ENCODE peak calls at places on chromosomes 5 and 9, in four cellular contexts. W, U, B and Q are unnamed samples.

GRCh38 chr5:92559743-92560142 is 1021.3 kb downstream of the NR2F1-AS1 start:
- DNase-seq in B (peak), U (no peak), W (no peak), Q (peak)

GRCh38 chr5:177307544-177308363 is 3.9 kb downstream of the MXD3 start:
- DNase-seq in W (no peak), B (no peak), U (no peak), Q (no peak)

GRCh38 chr9:94997727-94998126 is 271.2 kb downstream of the AOPEP start:
- DNase-seq in U (no peak), B (no peak), W (no peak), Q (no peak)

GRCh38 chr9:89821081-89821480 is 216.3 kb downstream of the GADD45G start:
- DNase-seq in U (no peak), W (no peak), B (peak), Q (no peak)

GRCh38 chr5:32462618-32463017 is 18.1 kb upstream of the ZFR start:
- DNase-seq in W (peak), U (no peak), B (peak), Q (no peak)

GRCh38 chr5:155260798-155261197 is 247.2 kb downstream of the KIF4B start:
- DNase-seq in B (no peak), U (no peak), W (no peak), Q (no peak)

GRCh38 chr5:17216974-17217325 is 481 bp upstream of the BASP1 start:
- DNase-seq in W (no peak), U (peak), B (peak), Q (no peak)

GRCh38 chr5:131264453-131265200 is 774 bp downstream of the CDC42SE2 start:
- DNase-seq in U (no peak), B (peak), W (peak), Q (no peak)

GRCh38 chr5:123937230-123937629 is 425.3 kb downstream of the CSNK1G3 start:
- DNase-seq in U (no peak), W (peak), B (peak), Q (no peak)

GRCh38 chr9:70137577-70137976 is 93.9 kb downstream of the MAMDC2 start:
- DNase-seq in U (no peak), W (no peak), B (no peak), Q (no peak)

GRCh38 chr9:93123561-93124283 is 10.3 kb downstream of the NINJ1 start:
- DNase-seq in B (no peak), U (no peak), W (no peak), Q (no peak)

GRCh38 chr5:135130526-135131215 is 96.6 kb upstream of the PITX1 start:
- DNase-seq in U (no peak), W (no peak), B (no peak), Q (no peak)

GRCh38 chr9:110807956-110808598 is 139.5 kb downstream of the MUSK start:
- DNase-seq in B (no peak), W (no peak), U (no peak), Q (no peak)

GRCh38 chr5:114726126-114726525 is 364.3 kb downstream of the KCNN2 start:
- DNase-seq in U (no peak), B (peak), W (no peak), Q (no peak)

GRCh38 chr9:126886194-126886830 is 25.9 kb downstream of the ZBTB34 start:
- DNase-seq in U (no peak), W (no peak), B (no peak), Q (no peak)

GRCh38 chr5:67244345-67244793 is 47.8 kb upstream of the CD180 start:
- DNase-seq in U (no peak), B (no peak), W (no peak), Q (no peak)

GRCh38 chr5:10374032-10374431 is 20.5 kb downstream of the MARCHF6 start:
- DNase-seq in W (no peak), B (no peak), U (no peak), Q (peak)

GRCh38 chr9:127418037-127418471 is 6.1 kb upstream of the ZNF79 start:
- DNase-seq in B (no peak), U (no peak), W (no peak), Q (no peak)

GRCh38 chr9:123131258-123131657 is 97.8 kb downstream of the GPR21 start:
- DNase-seq in W (no peak), U (no peak), B (peak), Q (peak)

GRCh38 chr9:125446581-125447094 is 185.0 kb downstream of the GAPVD1 start:
- DNase-seq in B (no peak), U (peak), W (no peak), Q (no peak)

GRCh38 chr5:150904479-150905311 is at the start of gene ZNF300:
- DNase-seq in U (peak), B (peak), W (peak), Q (peak)

GRCh38 chr9:126974604-126975003 is 60.0 kb downstream of the RALGPS1 start:
- DNase-seq in W (no peak), U (no peak), B (no peak), Q (no peak)

GRCh38 chr9:36127652-36128244 is 8.8 kb upstream of the GLIPR2 start:
- DNase-seq in B (no peak), U (no peak), W (no peak), Q (no peak)

GRCh38 chr5:174511711-174512253 is 212.6 kb upstream of the MSX2 start:
- DNase-seq in W (no peak), U (no peak), B (no peak), Q (no peak)

GRCh38 chr9:125902865-125903512 is 155.8 kb downstream of the PBX3 start:
- DNase-seq in B (no peak), U (no peak), W (no peak), Q (no peak)

GRCh38 chr5:147763791-147764525 is 18.6 kb downstream of the JAKMIP2 start:
- DNase-seq in B (peak), W (no peak), U (no peak), Q (peak)

GRCh38 chr9:126705311-126705766 is 91.6 kb downstream of the LMX1B start:
- DNase-seq in U (peak), W (peak), B (peak), Q (no peak)

GRCh38 chr9:34143116-34143515 is 16.6 kb upstream of the DCAF12 start:
- DNase-seq in W (no peak), U (no peak), B (no peak), Q (no peak)

GRCh38 chr5:113089653-113090335 is 113.2 kb downstream of the DCP2 start:
- DNase-seq in U (no peak), W (no peak), B (no peak), Q (no peak)

GRCh38 chr9:76688471-76689238 is 75.6 kb upstream of the PCA3 start:
- DNase-seq in W (no peak), U (no peak), B (peak), Q (no peak)